ENCODE peak calls at places on chromosomes 13 and 19, in four cellular contexts. One of them, this sample, is unnamed.

GRCh38 chr13:102039264-102039663 is 362.6 kb downstream of the FGF14 start:
- DNase-seq in body of pancreas: no peak
- DNase-seq in Peyer's patch: no peak
- DNase-seq in astrocyte of the cerebellum: no peak
- DNase-seq in this sample: no peak

GRCh38 chr13:50133277-50133953 is 118.2 kb downstream of the KCNRG start:
- DNase-seq in astrocyte of the cerebellum: no peak
- DNase-seq in body of pancreas: no peak
- DNase-seq in Peyer's patch: no peak
- DNase-seq in this sample: no peak

GRCh38 chr13:101331731-101332130 is 84.6 kb downstream of the NALCN start:
- DNase-seq in body of pancreas: no peak
- DNase-seq in astrocyte of the cerebellum: no peak
- DNase-seq in Peyer's patch: no peak
- DNase-seq in this sample: no peak

GRCh38 chr13:73998631-73999030 is 135.6 kb downstream of the KLF12 start:
- DNase-seq in astrocyte of the cerebellum: no peak
- DNase-seq in body of pancreas: no peak
- DNase-seq in Peyer's patch: no peak
- DNase-seq in this sample: no peak

GRCh38 chr13:53189162-53189561 is 160.5 kb downstream of the OLFM4 start:
- DNase-seq in Peyer's patch: no peak
- DNase-seq in body of pancreas: no peak
- DNase-seq in astrocyte of the cerebellum: no peak
- DNase-seq in this sample: no peak

GRCh38 chr19:49295208-49295880 is 29.6 kb downstream of the SLC6A16 start:
- DNase-seq in astrocyte of the cerebellum: no peak
- DNase-seq in body of pancreas: no peak
- DNase-seq in Peyer's patch: no peak
- DNase-seq in this sample: no peak

GRCh38 chr19:58021541-58022282 is 12.1 kb upstream of the ZSCAN1 start:
- DNase-seq in Peyer's patch: peak; percentile 25
- DNase-seq in body of pancreas: peak; percentile 37
- DNase-seq in astrocyte of the cerebellum: no peak
- DNase-seq in this sample: no peak

GRCh38 chr19:14479985-14480694 is 5.0 kb upstream of the PTGER1 start:
- DNase-seq in Peyer's patch: peak; percentile 53
- DNase-seq in body of pancreas: no peak
- DNase-seq in astrocyte of the cerebellum: no peak
- DNase-seq in this sample: no peak

GRCh38 chr19:33683881-33684549 is 62.3 kb downstream of the CHST8 start:
- DNase-seq in body of pancreas: peak; percentile 38
- DNase-seq in Peyer's patch: no peak
- DNase-seq in astrocyte of the cerebellum: no peak
- DNase-seq in this sample: peak; percentile 3

GRCh38 chr19:16898306-16899015 is 9.7 kb downstream of the F2RL3 start:
- DNase-seq in body of pancreas: no peak
- DNase-seq in astrocyte of the cerebellum: no peak
- DNase-seq in Peyer's patch: no peak
- DNase-seq in this sample: no peak

GRCh38 chr13:50915562-50915961 is 6.0 kb downstream of the RNASEH2B start:
- DNase-seq in Peyer's patch: peak; percentile 59
- DNase-seq in astrocyte of the cerebellum: no peak
- DNase-seq in body of pancreas: no peak
- DNase-seq in this sample: no peak

DNA sequence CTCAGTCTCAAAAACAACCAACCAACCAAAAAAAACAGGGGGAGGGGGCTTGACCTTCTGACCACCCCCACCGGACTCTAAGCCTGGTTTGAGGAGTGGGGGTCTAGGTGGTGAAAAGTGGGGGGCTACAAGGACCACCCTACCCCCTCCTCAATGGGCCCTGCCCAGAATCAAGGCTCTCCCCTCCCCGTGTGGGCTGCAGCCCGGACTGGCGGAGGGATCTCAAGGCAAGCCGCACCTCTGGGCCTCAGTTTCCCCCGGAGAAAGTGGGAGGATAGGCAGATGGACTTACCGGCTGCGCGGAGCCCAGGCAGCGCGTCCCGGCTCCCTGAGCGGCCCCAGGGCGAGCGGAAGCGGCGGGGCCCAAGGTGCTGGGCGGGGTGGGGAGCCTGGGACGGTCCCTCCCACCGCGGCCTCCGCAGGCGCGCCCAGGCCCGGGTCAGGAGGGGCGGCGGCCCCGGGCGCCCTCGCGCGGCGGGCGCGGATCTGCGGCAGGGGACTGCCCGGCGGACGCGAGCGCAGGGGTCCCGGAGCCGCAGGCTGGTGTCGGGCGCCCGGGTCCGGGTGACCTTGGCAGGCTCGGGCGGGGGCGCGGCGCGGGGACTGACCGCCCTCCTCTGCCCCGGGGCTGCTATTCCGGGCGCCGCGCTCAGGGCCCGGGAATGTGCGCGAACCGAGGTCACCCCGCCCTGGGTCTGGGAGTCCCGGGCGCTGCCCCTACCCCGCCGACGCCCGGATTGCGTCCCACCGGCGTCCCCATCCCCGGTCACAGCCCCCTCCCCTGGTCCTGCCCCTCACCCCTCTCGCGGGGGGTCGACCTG is at the start of gene ADAMTSL5:
- DNase-seq in body of pancreas: no peak
- DNase-seq in astrocyte of the cerebellum: no peak
- DNase-seq in Peyer's patch: peak; percentile 42
- DNase-seq in this sample: no peak
- TF ChIP-seq CTCF in body of pancreas: peak; percentile 27
- TF ChIP-seq CTCF in astrocyte of the cerebellum: no peak
- TF ChIP-seq CTCF in Peyer's patch: peak; percentile 52
- TF ChIP-seq CTCF in this sample: no peak

GRCh38 chr19:50565984-50566903 is 2.0 kb downstream of the LRRC4B start:
- DNase-seq in Peyer's patch: no peak
- DNase-seq in astrocyte of the cerebellum: no peak
- DNase-seq in body of pancreas: no peak
- DNase-seq in this sample: no peak

GRCh38 chr19:50569023-50569697 is 925 bp upstream of the LRRC4B start:
- DNase-seq in astrocyte of the cerebellum: no peak
- DNase-seq in Peyer's patch: no peak
- DNase-seq in body of pancreas: no peak
- DNase-seq in this sample: no peak

GRCh38 chr19:50568321-50569022 is at the start of gene LRRC4B:
- DNase-seq in body of pancreas: no peak
- DNase-seq in astrocyte of the cerebellum: no peak
- DNase-seq in Peyer's patch: no peak
- DNase-seq in this sample: no peak

GRCh38 chr19:50567882-50568281 is 353 bp downstream of the LRRC4B start:
- DNase-seq in Peyer's patch: no peak
- DNase-seq in astrocyte of the cerebellum: no peak
- DNase-seq in body of pancreas: no peak
- DNase-seq in this sample: no peak

DNA sequence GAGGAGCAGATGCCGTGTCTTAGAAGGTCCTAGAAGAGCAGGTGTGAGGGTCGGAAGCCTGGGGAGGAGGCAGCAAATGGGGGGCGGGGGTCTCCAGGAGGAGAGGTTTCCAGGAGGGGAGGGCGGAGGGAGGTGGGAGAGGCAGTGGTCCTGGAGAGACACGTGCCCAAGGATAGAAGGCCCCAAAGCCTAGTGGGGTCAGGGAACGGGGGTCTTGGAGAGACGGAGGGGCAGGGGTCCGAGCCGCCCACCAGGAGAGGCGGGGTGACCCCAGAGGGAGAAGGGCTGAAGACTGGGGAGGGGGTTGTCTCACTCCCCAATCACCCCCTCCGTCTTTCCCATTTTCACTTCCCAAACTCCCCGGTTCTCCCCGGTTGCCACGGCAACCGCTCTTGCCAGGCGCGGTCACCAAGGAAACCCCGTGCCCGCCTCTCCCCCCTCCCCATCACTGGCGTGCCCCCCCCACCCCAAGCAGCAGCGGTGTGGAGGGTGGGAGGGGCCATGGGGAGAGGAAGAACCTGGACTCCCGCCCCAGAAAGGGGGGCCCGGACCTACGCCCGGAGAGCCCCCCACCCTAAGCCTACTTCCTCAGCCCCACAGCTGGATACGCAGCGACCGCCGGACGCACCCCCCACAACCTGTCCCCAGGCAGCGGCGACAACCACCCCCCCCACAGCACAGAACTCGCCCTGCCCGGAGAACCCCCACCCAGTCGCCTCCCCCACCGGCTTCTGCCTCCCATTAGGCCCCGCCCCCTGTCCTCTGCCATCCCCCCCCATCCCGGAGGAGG is 988 bp downstream of the LRRC4B start:
- DNase-seq in astrocyte of the cerebellum: no peak
- DNase-seq in Peyer's patch: no peak
- DNase-seq in body of pancreas: no peak
- DNase-seq in this sample: no peak
- H3K4me3 ChIP-seq in astrocyte of the cerebellum: no peak overlapping the region
- H3K4me3 ChIP-seq in Peyer's patch: peak overlapping the region; percentile 24
- H3K4me3 ChIP-seq in body of pancreas: no peak overlapping the region
- H3K4me3 ChIP-seq in this sample: no peak overlapping the region

DNA sequence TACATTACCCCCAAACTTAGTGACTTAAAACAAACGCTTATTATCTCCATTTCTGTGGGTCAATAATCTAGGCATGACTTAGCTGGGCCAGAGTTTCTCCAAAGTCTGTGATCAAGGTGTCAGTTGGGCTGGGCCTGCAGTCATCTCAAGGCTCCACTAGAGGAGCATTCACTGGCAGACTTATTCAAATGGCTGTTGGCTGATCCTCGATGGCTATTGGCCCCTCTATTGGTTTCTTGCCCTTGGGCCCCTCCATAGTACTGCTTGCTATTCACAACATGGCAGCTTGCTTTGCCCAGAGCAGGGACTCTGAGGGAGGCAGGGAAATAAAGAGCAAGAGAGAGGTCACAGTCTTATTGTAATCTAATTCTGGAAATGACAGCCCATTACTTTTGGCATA is 57.6 kb downstream of the RCBTB2 start:
- DNase-seq in Peyer's patch: no peak
- DNase-seq in body of pancreas: no peak
- DNase-seq in astrocyte of the cerebellum: no peak
- DNase-seq in this sample: no peak
- TF ChIP-seq CTCF in Peyer's patch: no peak
- TF ChIP-seq CTCF in body of pancreas: no peak
- TF ChIP-seq CTCF in astrocyte of the cerebellum: no peak
- TF ChIP-seq CTCF in this sample: no peak

GRCh38 chr13:48631441-48631840 is 22.3 kb upstream of the CYSLTR2 start:
- DNase-seq in Peyer's patch: no peak
- DNase-seq in body of pancreas: no peak
- DNase-seq in astrocyte of the cerebellum: no peak
- DNase-seq in this sample: no peak

GRCh38 chr13:48630791-48631190 is 22.9 kb upstream of the CYSLTR2 start:
- DNase-seq in Peyer's patch: no peak
- DNase-seq in astrocyte of the cerebellum: no peak
- DNase-seq in body of pancreas: no peak
- DNase-seq in this sample: no peak

GRCh38 chr13:48626726-48627451 is 26.8 kb upstream of the CYSLTR2 start:
- DNase-seq in Peyer's patch: no peak
- DNase-seq in astrocyte of the cerebellum: no peak
- DNase-seq in body of pancreas: no peak
- DNase-seq in this sample: no peak

GRCh38 chr13:48629282-48629681 is 24.4 kb upstream of the CYSLTR2 start:
- DNase-seq in astrocyte of the cerebellum: no peak
- DNase-seq in body of pancreas: no peak
- DNase-seq in Peyer's patch: no peak
- DNase-seq in this sample: no peak

GRCh38 chr13:48630291-48630690 is 23.4 kb upstream of the CYSLTR2 start:
- DNase-seq in body of pancreas: no peak
- DNase-seq in Peyer's patch: no peak
- DNase-seq in astrocyte of the cerebellum: no peak
- DNase-seq in this sample: no peak
- H3K4me3 ChIP-seq in body of pancreas: no peak overlapping the region
- H3K4me3 ChIP-seq in Peyer's patch: no peak overlapping the region
- H3K4me3 ChIP-seq in astrocyte of the cerebellum: no peak overlapping the region
- H3K4me3 ChIP-seq in this sample: no peak overlapping the region

GRCh38 chr19:18487576-18488402 is 34.1 kb downstream of the ELL start:
- DNase-seq in astrocyte of the cerebellum: no peak
- DNase-seq in body of pancreas: no peak
- DNase-seq in Peyer's patch: no peak
- DNase-seq in this sample: no peak
- TF ChIP-seq CTCF in astrocyte of the cerebellum: no peak
- TF ChIP-seq CTCF in body of pancreas: no peak
- TF ChIP-seq CTCF in Peyer's patch: no peak
- TF ChIP-seq CTCF in this sample: no peak

GRCh38 chr19:9913237-9914000 is 22.9 kb downstream of the OLFM2 start:
- DNase-seq in Peyer's patch: no peak
- DNase-seq in astrocyte of the cerebellum: no peak
- DNase-seq in body of pancreas: peak; percentile 36
- DNase-seq in this sample: no peak

GRCh38 chr19:9914315-9915207 is 21.8 kb downstream of the OLFM2 start:
- DNase-seq in astrocyte of the cerebellum: no peak
- DNase-seq in Peyer's patch: peak; percentile 55
- DNase-seq in body of pancreas: peak; percentile 78
- DNase-seq in this sample: peak; percentile 25

GRCh38 chr19:9912551-9913236 is 23.6 kb downstream of the OLFM2 start:
- DNase-seq in astrocyte of the cerebellum: no peak
- DNase-seq in body of pancreas: no peak
- DNase-seq in Peyer's patch: no peak
- DNase-seq in this sample: no peak

GRCh38 chr19:9911524-9911923 is 24.8 kb downstream of the OLFM2 start:
- DNase-seq in Peyer's patch: no peak
- DNase-seq in body of pancreas: no peak
- DNase-seq in astrocyte of the cerebellum: no peak
- DNase-seq in this sample: no peak

GRCh38 chr19:9914001-9914314 is 22.4 kb downstream of the OLFM2 start:
- DNase-seq in body of pancreas: peak; percentile 13
- DNase-seq in Peyer's patch: no peak
- DNase-seq in astrocyte of the cerebellum: no peak
- DNase-seq in this sample: no peak
- H3K4me3 ChIP-seq in body of pancreas: peak overlapping the region; percentile 15
- H3K4me3 ChIP-seq in Peyer's patch: peak overlapping the region; percentile 49
- H3K4me3 ChIP-seq in astrocyte of the cerebellum: peak overlapping the region; percentile 36
- H3K4me3 ChIP-seq in this sample: peak overlapping the region; percentile 50

DNA sequence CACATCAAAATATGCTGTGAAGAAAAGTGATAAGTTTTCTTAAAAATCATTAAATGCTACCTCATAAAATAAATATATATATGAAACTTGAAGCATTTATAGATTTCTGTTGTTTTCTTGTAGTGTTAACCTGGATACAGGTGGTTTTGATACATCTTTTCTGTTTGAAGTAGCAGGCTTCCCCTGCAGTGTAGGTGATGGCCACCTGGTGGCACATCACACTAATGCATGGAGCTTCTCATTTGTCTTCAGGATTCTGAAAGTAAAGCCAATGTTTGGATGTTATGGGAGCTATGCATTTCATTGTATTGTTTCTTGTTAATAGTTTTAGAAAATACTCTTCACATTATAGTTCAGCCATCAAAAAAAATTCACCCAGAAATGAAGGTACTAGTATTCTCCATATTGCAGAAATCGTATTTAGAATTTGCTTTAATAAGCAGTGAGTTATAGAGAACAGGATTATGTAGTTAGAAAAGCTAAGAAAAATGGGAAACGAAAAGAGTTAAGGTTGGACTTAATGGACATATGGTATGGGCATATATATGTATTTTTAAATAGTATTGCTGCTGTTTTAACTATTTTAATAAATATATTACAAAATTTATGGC is 18.7 kb downstream of the GPR180 start:
- DNase-seq in body of pancreas: no peak
- DNase-seq in Peyer's patch: no peak
- DNase-seq in astrocyte of the cerebellum: no peak
- DNase-seq in this sample: no peak
- TF ChIP-seq CTCF in body of pancreas: peak; percentile 45
- TF ChIP-seq CTCF in Peyer's patch: peak; percentile 67
- TF ChIP-seq CTCF in astrocyte of the cerebellum: peak; percentile 86
- TF ChIP-seq CTCF in this sample: peak; percentile 75

This sample was measured in HFF-Myc.